ENCODE peak calls at places on chromosomes 12 and 14, in nine cellular contexts. B, R, Q, G, I, S, T, A and V are unnamed samples.

GRCh38 chr12:116551952-116552749 is 7.0 kb upstream of the MAP1LC3B2 start:
- DNase-seq in S (peak; percentile 45), A (no peak), T (no peak), B (no peak), G (no peak), Q (no peak), R (no peak), I (no peak), V (peak; percentile 52)

GRCh38 chr12:104469066-104469465 is 12.3 kb downstream of the CHST11 start:
- DNase-seq in I (no peak), S (no peak), B (no peak), G (no peak), A (no peak), T (no peak), Q (no peak), R (no peak), V (no peak)

GRCh38 chr14:79363291-79363690 is 848.0 kb downstream of the DIO2 start:
- DNase-seq in B (no peak), I (no peak), G (no peak), T (no peak), R (peak; percentile 2), A (no peak), Q (no peak), S (no peak), V (no peak)

GRCh38 chr12:95102916-95103671 is 29.7 kb upstream of the NR2C1 start:
- DNase-seq in Q (no peak), S (peak; percentile 91), I (no peak), B (peak; percentile 79), A (peak; percentile 65), T (peak; percentile 44), G (no peak), R (peak; percentile 93), V (peak; percentile 93)

GRCh38 chr12:56267443-56268071 is 815 bp downstream of the COQ10A start:
- DNase-seq in T (no peak), S (peak; percentile 70), A (no peak), I (no peak), Q (peak; percentile 65), R (no peak), G (no peak), B (no peak), V (no peak)

GRCh38 chr12:57126561-57126960 is 1.7 kb upstream of the LRP1 start:
- DNase-seq in A (no peak), R (no peak), B (no peak), Q (no peak), S (no peak), T (no peak), G (no peak), I (no peak), V (no peak)

GRCh38 chr14:48665077-48665784 is 920.9 kb downstream of the RPS29 start:
- DNase-seq in T (no peak), G (no peak), A (no peak), S (no peak), I (no peak), B (no peak), Q (no peak), R (no peak), V (no peak)

GRCh38 chr12:5442251-5443006 is 10.5 kb downstream of the NTF3 start:
- DNase-seq in R (peak; percentile 71), I (no peak), S (peak; percentile 56), T (no peak), B (peak; percentile 53), G (no peak), A (no peak), Q (no peak), V (peak; percentile 62)

GRCh38 chr14:64963611-64964010 is 8.5 kb downstream of the RAB15 start:
- DNase-seq in T (no peak), G (no peak), I (no peak), B (no peak), R (no peak), A (no peak), Q (no peak), S (no peak), V (no peak)

GRCh38 chr14:91997492-91997891 is 42.4 kb downstream of the TRIP11 start:
- DNase-seq in T (no peak), B (no peak), Q (no peak), I (no peak), A (no peak), S (no peak), R (no peak), G (no peak), V (no peak)

GRCh38 chr14:69879175-69880047 is at the start of gene SMOC1:
- DNase-seq in B (no peak), S (no peak), R (peak; percentile 82), G (no peak), I (peak; percentile 88), Q (peak; percentile 55), T (no peak), A (no peak), V (no peak)

GRCh38 chr14:92481386-92481785 is 32.2 kb upstream of the RIN3 start:
- DNase-seq in S (no peak), G (no peak), Q (no peak), I (no peak), T (no peak), A (no peak), R (no peak), B (no peak), V (peak; percentile 43)

GRCh38 chr14:76580399-76580798 is 180.9 kb upstream of the VASH1 start:
- DNase-seq in S (no peak), T (no peak), G (no peak), Q (no peak), A (no peak), R (no peak), I (no peak), B (no peak), V (no peak)

GRCh38 chr12:104596128-104596799 is 139.5 kb downstream of the CHST11 start:
- DNase-seq in R (no peak), Q (no peak), T (no peak), A (no peak), S (peak; percentile 71), G (no peak), B (no peak), I (peak; percentile 46), V (peak; percentile 96)

GRCh38 chr14:29037428-29037827 is 270.8 kb downstream of the FOXG1 start:
- DNase-seq in Q (no peak), I (no peak), B (no peak), T (no peak), G (no peak), S (no peak), R (peak; percentile 86), A (no peak), V (no peak)

GRCh38 chr12:132229926-132230325 is 85.7 kb downstream of the NOC4L start:
- DNase-seq in R (no peak), A (no peak), I (no peak), G (no peak), B (no peak), S (no peak), Q (no peak), T (no peak), V (no peak)

GRCh38 chr14:61187642-61187905 is 93.6 kb downstream of the TMEM30B start:
- DNase-seq in Q (no peak), B (no peak), S (no peak), G (no peak), R (no peak), I (no peak), A (no peak), T (no peak), V (no peak)

GRCh38 chr14:68815288-68816182 is 22.7 kb upstream of the ZFP36L1 start:
- DNase-seq in R (no peak), A (peak; percentile 44), S (no peak), T (no peak), B (no peak), I (no peak), Q (no peak), G (no peak), V (no peak)

GRCh38 chr14:55671641-55672040 is 91.6 kb downstream of the KTN1 start:
- DNase-seq in B (no peak), Q (no peak), S (no peak), A (no peak), I (no peak), R (no peak), T (no peak), G (no peak), V (no peak)